ENCODE peak calls at places on chromosomes 6 and 20, in eight cellular contexts. E, Q, N, G, A, F, S and D are unnamed samples. For H3K27me3, the result is how much of the 10 kb centered on the place peaks cover.

GRCh38 chr20:19378057-19378456 is 165.6 kb downstream of the SLC24A3 start:
- DNase-seq in A (no peak), Q (no peak), S (no peak), G (no peak), N (no peak), E (no peak), F (no peak), D (no peak)

GRCh38 chr6:139776051-139776450 is 401.6 kb upstream of the CITED2 start:
- DNase-seq in A (no peak), E (no peak), F (no peak), N (no peak), S (no peak), G (peak), Q (no peak), D (peak)

GRCh38 chr20:32585519-32586127 is 490 bp upstream of the NOL4L start:
- DNase-seq in N (no peak), S (peak), E (no peak), G (no peak), F (no peak), A (no peak), Q (no peak), D (peak)

GRCh38 chr6:41247882-41248707 is 19.9 kb downstream of the TREML4 start:
- DNase-seq in N (no peak), E (no peak), G (no peak), F (no peak), A (no peak), S (peak), Q (no peak), D (no peak)

GRCh38 chr6:159828074-159828473 is 28.0 kb downstream of the PNLDC1 start:
- DNase-seq in N (no peak), Q (no peak), F (no peak), S (no peak), G (no peak), E (no peak), A (peak), D (peak)

GRCh38 chr20:32893878-32894483 is 35.3 kb downstream of the EFCAB8 start:
- DNase-seq in Q (no peak), S (no peak), G (peak), E (no peak), F (no peak), N (no peak), A (peak), D (peak)

GRCh38 chr6:155171747-155172191 is 92.0 kb upstream of the CLDN20 start:
- DNase-seq in G (no peak), F (no peak), S (no peak), E (no peak), A (peak), N (no peak), Q (no peak), D (peak)

GRCh38 chr6:170500955-170501590 is 52.0 kb downstream of the PSMB1 start:
- DNase-seq in S (no peak), N (no peak), A (no peak), G (no peak), F (no peak), E (no peak), Q (no peak), D (no peak)

GRCh38 chr6:159461998-159462397 is 231.0 kb downstream of the SOD2 start:
- DNase-seq in G (no peak), Q (no peak), A (no peak), S (no peak), E (no peak), F (no peak), N (no peak), D (no peak)

GRCh38 chr20:667351-668034 is 8.1 kb downstream of the SCRT2 start:
- DNase-seq in N (no peak), Q (peak), F (peak), G (peak), A (peak), S (no peak), E (peak), D (peak)

GRCh38 chr20:50713677-50714101 is 17.7 kb upstream of the PARD6B start:
- DNase-seq in F (no peak), N (peak), A (peak), E (peak), Q (no peak), S (no peak), G (peak), D (peak)

GRCh38 chr6:113936093-113936934 is 34.6 kb downstream of the HDAC2 start:
- DNase-seq in S (peak), G (peak), A (peak), E (peak), Q (no peak), F (no peak), N (no peak), D (peak)

GRCh38 chr6:168576388-168576787 is 135.4 kb downstream of the SMOC2 start:
- DNase-seq in A (no peak), Q (no peak), F (no peak), G (no peak), S (no peak), N (no peak), E (no peak), D (no peak)

GRCh38 chr20:3239026-3239866 is at the start of gene SLC4A11:
- DNase-seq in Q (peak), G (peak), A (peak), N (no peak), F (peak), E (peak), S (no peak), D (peak)

GRCh38 chr6:145214570-145214969 is 520.8 kb downstream of the EPM2A start:
- DNase-seq in A (peak), E (peak), F (no peak), S (peak), G (peak), Q (no peak), N (no peak), D (peak)

GRCh38 chr6:28751963-28752350 is 171.8 kb downstream of the TRIM27 start:
- DNase-seq in N (no peak), F (no peak), A (no peak), E (no peak), S (no peak), Q (no peak), G (no peak), D (no peak)
- H3K27me3 ChIP-seq in N (under half), F (under half), A (under half), E (under half), S (under half), Q (under half), G (under half), D (under half)

GRCh38 chr20:46797201-46797600 is 87.8 kb downstream of the SLC2A10 start:
- DNase-seq in E (no peak), S (no peak), F (no peak), A (no peak), N (no peak), G (no peak), Q (no peak), D (no peak)
- H3K27me3 ChIP-seq in E (under half), S (under half), F (under half), A (under half), N (under half), G (under half), Q (under half), D (under half)

GRCh38 chr20:25867776-25868649 is 171.4 kb upstream of the ZNF337 start:
- DNase-seq in N (peak), E (peak), Q (no peak), F (peak), S (peak), G (peak), A (peak), D (peak)
- H3K27me3 ChIP-seq in N (under half), E (under half), Q (under half), F (under half), S (under half), G (under half), A (under half), D (half or more)

DNA sequence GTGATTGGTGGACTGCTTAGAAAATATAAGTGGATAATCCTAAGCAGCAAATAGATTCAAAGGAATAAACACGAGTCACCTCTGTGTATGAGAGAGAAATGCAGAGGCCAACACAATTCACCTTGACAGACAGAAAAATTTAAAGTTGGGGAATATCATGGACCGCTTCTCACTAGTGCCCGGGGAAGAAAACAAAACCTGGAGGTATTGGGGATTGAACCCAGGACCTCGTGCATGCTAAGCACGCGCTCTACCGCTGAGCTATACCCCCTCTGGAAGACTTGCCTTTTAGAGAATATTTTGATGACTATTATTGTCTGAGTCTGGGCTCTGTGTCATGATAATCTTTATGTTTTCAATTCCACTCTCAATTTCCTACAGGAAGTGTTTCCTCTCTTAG is 111.9 kb downstream of the TRIM27 start:
- DNase-seq in Q (no peak), E (no peak), S (no peak), G (peak), F (no peak), A (peak), N (no peak), D (no peak)
- H3K27me3 ChIP-seq in Q (half or more), E (half or more), S (under half), G (half or more), F (half or more), A (under half), N (under half), D (half or more)

DNA sequence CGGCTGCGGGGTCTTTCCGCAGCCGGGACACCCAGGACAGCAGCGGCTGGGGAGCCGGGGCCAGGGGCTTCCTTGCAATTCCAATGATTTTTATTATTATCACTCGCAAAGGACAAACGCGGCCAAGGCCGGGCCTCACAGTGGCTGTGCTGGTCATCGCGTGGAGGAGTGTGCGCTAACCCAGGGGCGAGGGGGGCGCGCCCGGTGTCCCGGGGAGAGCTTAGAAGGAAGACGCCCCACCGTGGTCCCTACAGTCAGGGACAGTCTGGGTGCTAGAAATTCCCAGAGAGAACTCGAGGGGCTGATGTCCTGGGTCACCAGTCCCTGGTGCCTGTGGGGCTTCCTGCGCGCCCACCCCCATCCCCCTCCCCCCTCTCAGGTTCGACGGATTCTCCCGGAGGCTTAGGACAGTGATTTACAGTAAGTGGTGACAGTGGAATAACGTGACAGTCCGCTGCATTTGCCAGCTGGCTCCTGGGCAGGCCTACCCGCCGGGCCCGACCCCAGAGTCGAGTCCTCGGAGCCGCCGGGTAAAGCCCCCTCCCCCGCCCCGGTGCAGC is 9.5 kb downstream of the FOXC1 start:
- DNase-seq in F (no peak), G (no peak), E (no peak), N (no peak), S (no peak), Q (peak), A (no peak), D (no peak)
- H3K27me3 ChIP-seq in F (half or more), G (half or more), E (half or more), N (under half), S (under half), Q (under half), A (under half), D (half or more)

GRCh38 chr6:138161118-138161433 is 663 bp upstream of the ARFGEF3 start:
- DNase-seq in E (no peak), F (no peak), A (no peak), G (peak), S (no peak), Q (no peak), N (no peak), D (no peak)
- H3K27me3 ChIP-seq in E (under half), F (under half), A (half or more), G (under half), S (under half), Q (under half), N (under half), D (half or more)

GRCh38 chr20:63409834-63410435 is 48.8 kb upstream of the CHRNA4 start:
- DNase-seq in N (no peak), S (no peak), A (no peak), E (no peak), Q (no peak), G (peak), F (no peak), D (no peak)
- H3K27me3 ChIP-seq in N (under half), S (under half), A (under half), E (under half), Q (under half), G (under half), F (under half), D (under half)

DNA sequence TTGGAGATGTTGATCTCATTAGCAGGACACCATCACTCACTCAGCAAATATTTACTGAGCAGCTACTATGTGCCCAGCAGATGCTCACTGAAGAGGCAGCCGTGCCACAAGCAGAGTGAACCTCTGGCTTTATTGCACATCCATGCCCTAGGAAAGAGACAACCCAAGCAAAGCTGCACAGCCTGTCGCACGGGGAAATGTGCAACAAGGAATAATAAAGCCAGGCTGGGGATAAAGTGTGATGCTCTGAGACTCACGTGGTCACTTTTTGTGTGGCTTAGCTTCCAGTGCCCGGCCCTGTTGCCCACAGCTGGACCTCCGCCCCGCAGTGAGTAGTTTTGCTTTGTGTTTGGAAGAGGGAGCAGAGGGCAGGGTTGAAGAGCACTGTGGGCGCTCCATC is 130.4 kb upstream of the CDH4 start:
- DNase-seq in E (no peak), G (no peak), S (no peak), N (no peak), Q (no peak), F (no peak), A (no peak), D (no peak)
- H3K27me3 ChIP-seq in E (under half), G (under half), S (under half), N (under half), Q (under half), F (under half), A (under half), D (under half)

DNA sequence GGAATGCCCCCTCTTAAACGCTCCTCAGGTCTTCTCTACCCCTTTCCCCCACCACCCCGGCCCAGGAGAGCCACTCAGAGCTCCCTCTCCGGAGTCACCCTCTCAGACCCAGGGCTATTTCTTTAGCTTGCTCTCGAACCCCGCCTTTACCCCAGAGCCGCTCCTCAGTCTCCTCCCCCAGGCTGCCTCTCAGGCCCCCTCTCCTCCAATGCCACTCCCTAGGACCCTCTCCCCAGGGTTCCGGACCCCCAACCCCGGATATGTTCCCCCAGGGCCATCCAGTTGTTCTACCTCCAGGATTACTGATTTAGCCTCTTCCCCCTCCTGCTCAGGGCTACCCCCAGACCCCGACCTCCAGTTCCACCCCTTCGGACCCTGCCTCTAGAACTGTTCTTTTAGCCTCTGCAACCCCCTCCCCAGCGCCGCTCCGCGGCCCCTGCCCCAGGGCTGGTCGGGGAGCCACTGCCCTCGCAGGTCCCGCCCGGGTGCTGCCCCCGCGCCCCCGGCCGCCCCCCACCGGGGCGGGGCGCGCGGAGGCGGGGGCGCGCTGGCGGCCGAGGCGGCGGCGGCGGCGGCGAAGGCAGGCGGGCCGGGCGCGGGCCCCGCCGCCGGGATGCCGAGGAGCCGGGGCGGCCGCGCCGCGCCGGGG is at the start of gene MMP24:
- DNase-seq in F (no peak), A (no peak), E (no peak), Q (no peak), S (no peak), N (no peak), G (peak), D (no peak)
- H3K27me3 ChIP-seq in F (under half), A (half or more), E (under half), Q (under half), S (under half), N (under half), G (under half), D (under half)